ENCODE peak calls at places on chromosomes 13 and 19, in nine cellular contexts. Q is GDM1; H is stimulated activated CD4-positive, alpha-beta T cell treated with anti-CD3 and anti-CD28 coated beads, Interleukin-2, amount 100 ng/mL, for 48 hours; Y is GM12865; Z is NCI-H774; X is T-helper 2 cell; O is T-helper 17 cell; P is neuronal stem cell; B is amniotic epithelial cell. N is an unnamed sample.

GRCh38 chr13:112783135-112783945 is 93.5 kb downstream of the ATP11A start:
- DNase-seq in B (peak), O (no peak), Y (no peak), H (no peak), Z (no peak), P (no peak), X (no peak), Q (no peak), N (peak)

GRCh38 chr13:36261976-36262375 is 35.6 kb downstream of the CCDC169 start:
- DNase-seq in Z (no peak), Y (no peak), P (no peak), B (peak), O (no peak), X (no peak), Q (no peak), H (no peak), N (peak)

GRCh38 chr13:94706854-94707399 is 5.4 kb downstream of the SOX21 start:
- DNase-seq in H (no peak), X (no peak), Y (no peak), Q (no peak), Z (peak), O (no peak), B (no peak), P (peak), N (no peak)

GRCh38 chr13:57627663-57628062 is 3.9 kb upstream of the PCDH17 start:
- DNase-seq in B (peak), X (no peak), O (no peak), Z (no peak), Q (no peak), Y (peak), P (no peak), H (no peak), N (peak)

GRCh38 chr19:45772912-45773311 is 3.9 kb upstream of the SIX5 start:
- DNase-seq in Y (no peak), P (no peak), H (no peak), X (no peak), Z (no peak), Q (no peak), B (no peak), O (no peak), N (no peak)

GRCh38 chr13:24625870-24626419 is 54.3 kb upstream of the ATP12A start:
- DNase-seq in P (no peak), Q (no peak), Y (peak), Z (no peak), X (no peak), H (no peak), O (no peak), B (no peak), N (no peak)

GRCh38 chr13:48901786-48902185 is 73.9 kb upstream of the FNDC3A start:
- DNase-seq in Z (no peak), Y (no peak), X (no peak), P (no peak), H (no peak), B (no peak), Q (no peak), O (no peak), N (no peak)

GRCh38 chr19:7196721-7197168 is 97.5 kb downstream of the INSR start:
- DNase-seq in Z (no peak), Q (no peak), P (no peak), X (no peak), O (no peak), H (no peak), Y (no peak), B (no peak), N (peak)

GRCh38 chr19:6048348-6048747 is 62.0 kb downstream of the RFX2 start:
- DNase-seq in H (no peak), Z (no peak), X (no peak), B (no peak), Q (no peak), O (no peak), Y (no peak), P (no peak), N (no peak)

GRCh38 chr13:106151056-106151699 is 384.3 kb downstream of the EFNB2 start:
- DNase-seq in Y (no peak), P (peak), Q (no peak), B (peak), Z (no peak), O (no peak), H (no peak), X (no peak), N (peak)

GRCh38 chr19:18167975-18168645 is 5.5 kb upstream of the IFI30 start:
- DNase-seq in B (peak), Y (peak), O (peak), P (no peak), H (peak), Z (no peak), X (peak), Q (peak), N (peak)

GRCh38 chr19:30857966-30858490 is 485.8 kb downstream of the ZNF536 start:
- DNase-seq in B (no peak), X (no peak), P (no peak), H (no peak), Y (no peak), Q (no peak), O (no peak), Z (no peak), N (no peak)

GRCh38 chr19:35306473-35307246 is 14.7 kb downstream of the MAG start:
- DNase-seq in B (no peak), Q (peak), H (no peak), Z (no peak), X (no peak), P (no peak), O (no peak), Y (peak), N (no peak)

GRCh38 chr13:48110930-48111721 is 16.2 kb upstream of the MED4 start:
- DNase-seq in P (no peak), B (peak), O (no peak), Z (no peak), H (no peak), Y (no peak), X (no peak), Q (no peak), N (peak)

GRCh38 chr19:29655648-29656335 is 9.5 kb upstream of the PLEKHF1 start:
- DNase-seq in X (no peak), Y (no peak), Z (no peak), H (no peak), O (no peak), P (no peak), Q (no peak), B (no peak), N (no peak)

GRCh38 chr13:110964229-110965037 is 49.6 kb upstream of the ANKRD10 start:
- DNase-seq in O (no peak), P (no peak), Y (no peak), Q (no peak), X (no peak), B (no peak), Z (no peak), H (no peak), N (no peak)

GRCh38 chr13:72453161-72453560 is 274.3 kb downstream of the MZT1 start:
- DNase-seq in P (no peak), Y (no peak), B (no peak), Q (no peak), Z (no peak), H (no peak), O (no peak), X (no peak), N (no peak)

GRCh38 chr13:78430811-78431210 is 172.5 kb downstream of the POU4F1 start:
- DNase-seq in P (no peak), O (no peak), Y (no peak), X (no peak), Q (no peak), B (no peak), Z (no peak), H (no peak), N (no peak)

GRCh38 chr13:68254151-68254550 is 1024.0 kb upstream of the PCDH9 start:
- DNase-seq in Y (no peak), H (no peak), Q (no peak), X (no peak), B (no peak), P (no peak), O (no peak), Z (no peak), N (no peak)

GRCh38 chr19:42568006-42568405 is 26.7 kb downstream of the CEACAM8 start:
- DNase-seq in O (no peak), B (no peak), H (no peak), Y (no peak), Z (no peak), Q (peak), X (no peak), P (no peak), N (no peak)

GRCh38 chr13:91359071-91359470 is 11.6 kb downstream of the MIR17HG start:
- DNase-seq in O (no peak), Y (no peak), H (no peak), Z (no peak), X (no peak), P (no peak), B (no peak), Q (no peak), N (no peak)

GRCh38 chr13:98309569-98310335 is 132.7 kb upstream of the RNF113B start:
- DNase-seq in P (no peak), B (no peak), H (no peak), Y (no peak), Q (no peak), X (no peak), O (no peak), Z (no peak), N (no peak)

GRCh38 chr13:74778946-74779345 is 644.7 kb upstream of the KLF12 start:
- DNase-seq in P (no peak), Q (no peak), O (no peak), Y (no peak), X (no peak), Z (no peak), B (no peak), H (no peak), N (no peak)

GRCh38 chr13:36925603-36926002 is 5.6 kb upstream of the SMAD9 start:
- DNase-seq in Y (no peak), X (no peak), B (no peak), H (no peak), P (no peak), Q (no peak), Z (no peak), O (no peak), N (no peak)

GRCh38 chr13:38862443-38862842 is 128.2 kb downstream of the STOML3 start:
- DNase-seq in H (no peak), Z (no peak), O (no peak), Q (no peak), Y (peak), B (no peak), X (no peak), P (no peak), N (no peak)

GRCh38 chr19:32691952-32692726 is 518 bp downstream of the NUDT19 start:
- DNase-seq in P (peak), B (peak), Z (no peak), Q (peak), X (peak), H (peak), O (peak), Y (peak), N (peak)

GRCh38 chr19:5857203-5858081 is 6.2 kb upstream of the FUT3 start:
- DNase-seq in Y (no peak), H (no peak), P (no peak), B (no peak), Z (no peak), Q (no peak), X (no peak), O (no peak), N (no peak)

N was measured in fibroblast of pulmonary artery.